ENCODE peak calls at places on chromosomes 5 and 9, in five cellular contexts. I is fibroblast of lung; L is CD8-positive, alpha-beta T cell; S is thoracic aorta; R is MM.1S. Z is an unnamed sample.

GRCh38 chr5:16025681-16026080 is 153.9 kb downstream of the MARCHF11 start:
- DNase-seq in R (no peak), L (no peak), I (no peak), S (no peak), Z (no peak)

GRCh38 chr9:117739620-117740347 is 35.6 kb downstream of the TLR4 start:
- DNase-seq in I (no peak), R (no peak), S (no peak), L (no peak), Z (no peak)

GRCh38 chr9:89864257-89864656 is 259.4 kb downstream of the GADD45G start:
- DNase-seq in L (no peak), S (no peak), R (no peak), I (no peak), Z (no peak)

GRCh38 chr5:159337291-159337974 is 7.1 kb upstream of the IL12B start:
- DNase-seq in I (peak), L (no peak), R (peak), S (no peak), Z (no peak)

GRCh38 chr9:76576344-76576743 is 117.4 kb downstream of the GCNT1 start:
- DNase-seq in S (no peak), I (peak), R (no peak), L (peak), Z (no peak)

GRCh38 chr5:16518606-16519005 is 53.0 kb upstream of the ZNF622 start:
- DNase-seq in R (no peak), L (no peak), I (no peak), S (no peak), Z (no peak)

GRCh38 chr9:68416891-68417570 is 60.6 kb downstream of the PGM5 start:
- DNase-seq in L (no peak), R (peak), S (no peak), I (peak), Z (no peak)

GRCh38 chr5:168747987-168748777 is 169.0 kb upstream of the PANK3 start:
- DNase-seq in L (no peak), R (peak), S (no peak), I (no peak), Z (peak)

GRCh38 chr5:176735383-176736265 is 74.7 kb upstream of the UNC5A start:
- DNase-seq in L (no peak), R (no peak), I (no peak), S (no peak), Z (peak)

GRCh38 chr5:14414007-14414406 is 167.6 kb upstream of the OTULINL start:
- DNase-seq in S (no peak), I (no peak), L (no peak), R (no peak), Z (no peak)

GRCh38 chr5:154421868-154422267 is 23.9 kb upstream of the SAP30L start:
- DNase-seq in R (peak), I (peak), L (no peak), S (no peak), Z (no peak)

GRCh38 chr9:8719833-8720486 is 920.4 kb upstream of the DMAC1 start:
- DNase-seq in S (no peak), L (no peak), I (peak), R (no peak), Z (no peak)

GRCh38 chr9:93955356-93956182 is 414 bp upstream of the BARX1 start:
- DNase-seq in I (no peak), L (no peak), S (no peak), R (no peak), Z (no peak)

GRCh38 chr5:170097934-170098333 is 7.8 kb upstream of the FOXI1 start:
- DNase-seq in I (no peak), S (no peak), R (no peak), L (no peak), Z (no peak)

GRCh38 chr9:5263568-5264218 is 32.5 kb downstream of the INSL4 start:
- DNase-seq in S (no peak), I (peak), R (peak), L (no peak), Z (no peak)
- TF ChIP-seq CTCF in S (no peak), I (no peak), R (peak), L (no peak), Z (no peak)

GRCh38 chr9:38074441-38074943 is 5.5 kb upstream of the SHB start:
- DNase-seq in L (no peak), S (no peak), I (peak), R (no peak), Z (no peak)
- H3K4me3 ChIP-seq in L (no peak), S (no peak), I (no peak), R (no peak), Z (no peak)

GRCh38 chr5:52864376-52864775 is 76.7 kb downstream of the ITGA1 start:
- DNase-seq in L (no peak), I (peak), S (no peak), R (no peak), Z (no peak)

GRCh38 chr5:52864884-52865283 is 77.2 kb downstream of the ITGA1 start:
- DNase-seq in R (no peak), L (no peak), I (peak), S (no peak), Z (no peak)

GRCh38 chr5:52861368-52861767 is 73.7 kb downstream of the ITGA1 start:
- DNase-seq in L (no peak), I (no peak), R (no peak), S (no peak), Z (no peak)

GRCh38 chr5:52867809-52868208 is 80.1 kb downstream of the ITGA1 start:
- DNase-seq in R (no peak), S (no peak), I (no peak), L (no peak), Z (no peak)

GRCh38 chr5:52863715-52864114 is 76.0 kb downstream of the ITGA1 start:
- DNase-seq in R (no peak), I (peak), S (no peak), L (no peak), Z (no peak)
- H3K27ac ChIP-seq in R (no peak), I (no peak), S (peak), L (no peak), Z (no peak)

GRCh38 chr5:94558028-94558427 is 60.4 kb downstream of the KIAA0825 start:
- DNase-seq in L (no peak), I (no peak), R (no peak), S (no peak), Z (no peak)
- TF ChIP-seq CTCF in L (no peak), I (no peak), R (no peak), S (no peak), Z (no peak)

GRCh38 chr5:125044491-125045282 is 298.2 kb upstream of the ZNF608 start:
- DNase-seq in I (no peak), S (no peak), L (no peak), R (no peak), Z (no peak)

GRCh38 chr5:125042243-125042887 is 295.9 kb upstream of the ZNF608 start:
- DNase-seq in R (no peak), S (no peak), I (no peak), L (no peak), Z (no peak)

GRCh38 chr5:125041798-125042197 is 295.4 kb upstream of the ZNF608 start:
- DNase-seq in I (no peak), L (no peak), S (no peak), R (no peak), Z (no peak)

GRCh38 chr5:125045647-125046046 is 299.2 kb upstream of the ZNF608 start:
- DNase-seq in I (no peak), L (no peak), S (no peak), R (no peak), Z (no peak)

GRCh38 chr5:125043781-125044391 is 297.4 kb upstream of the ZNF608 start:
- DNase-seq in R (no peak), L (no peak), S (no peak), I (peak), Z (no peak)
- H3K4me3 ChIP-seq in R (no peak), L (no peak), S (no peak), I (no peak), Z (no peak)